ENCODE peak calls at places on chromosomes 3 and 15, in nine cellular contexts. F is NCI-H2107; L is Right ventricle myocardium superior; C is WTC11; J is HFFc6; V is stimulated activated CD8-positive, alpha-beta memory T cell treated with anti-CD3 and anti-CD28 coated beads, Interleukin-12 subunit alpha, Interleukin-12 subunit beta, amount 100 ng/mL, for 1 hour; M is neuronal stem cell; T is NCI-H460; Y is CD4-positive, alpha-beta memory T cell. U is an unnamed sample.

GRCh38 chr3:13066236-13066635 is 7.0 kb downstream of the IQSEC1 start:
- DNase-seq in F (no peak), L (no peak), C (no peak), J (no peak), V (no peak), M (no peak), T (no peak), Y (no peak), U (no peak)

GRCh38 chr3:14836049-14836468 is 17.3 kb downstream of the FGD5 start:
- DNase-seq in F (no peak), L (peak), C (no peak), J (no peak), V (no peak), M (no peak), T (no peak), Y (no peak), U (no peak)

GRCh38 chr3:15453991-15454625 is 26.7 kb downstream of the EAF1 start:
- DNase-seq in F (no peak), L (no peak), C (no peak), J (no peak), V (no peak), M (no peak), T (no peak), Y (no peak), U (no peak)

GRCh38 chr15:38391186-38391585 is 62.7 kb upstream of the FAM98B start:
- DNase-seq in F (no peak), L (no peak), C (no peak), J (no peak), V (no peak), M (no peak), T (no peak), Y (no peak), U (no peak)

GRCh38 chr3:135326851-135327250 is 531.8 kb downstream of the EPHB1 start:
- DNase-seq in F (no peak), L (no peak), C (no peak), J (no peak), V (no peak), M (no peak), T (no peak), Y (no peak), U (no peak)

GRCh38 chr3:132777171-132777570 is 55.0 kb upstream of the NPHP3 start:
- DNase-seq in F (no peak), L (no peak), C (no peak), J (no peak), V (no peak), M (no peak), T (no peak), Y (no peak), U (no peak)

GRCh38 chr15:65309882-65310418 is 5.5 kb downstream of the RNU5B-1 start:
- DNase-seq in F (no peak), L (peak), C (no peak), J (no peak), V (no peak), M (no peak), T (no peak), Y (no peak), U (no peak)

GRCh38 chr3:53800507-53800906 is 45.7 kb downstream of the CHDH start:
- DNase-seq in F (no peak), L (no peak), C (no peak), J (no peak), V (no peak), M (no peak), T (no peak), Y (no peak), U (no peak)

GRCh38 chr3:134815519-134815918 is 20.5 kb downstream of the EPHB1 start:
- DNase-seq in F (no peak), L (no peak), C (no peak), J (no peak), V (no peak), M (no peak), T (no peak), Y (no peak), U (no peak)

GRCh38 chr15:89034305-89034704 is 54.0 kb upstream of the ABHD2 start:
- DNase-seq in F (no peak), L (no peak), C (no peak), J (no peak), V (no peak), M (no peak), T (no peak), Y (no peak), U (no peak)

GRCh38 chr3:100777271-100777670 is 68.0 kb downstream of the TFG start:
- DNase-seq in F (no peak), L (no peak), C (no peak), J (peak), V (no peak), M (no peak), T (no peak), Y (no peak), U (no peak)

GRCh38 chr3:45965281-45966052 is 22.2 kb downstream of the CXCR6 start:
- DNase-seq in F (no peak), L (no peak), C (no peak), J (no peak), V (no peak), M (no peak), T (no peak), Y (peak), U (no peak)